ENCODE peak calls at places on chromosome 14, in ten cellular contexts. Z is tibial nerve, C is fibroblast of lung, Y is astrocyte, A is cardiac muscle cell, W is fibroblast of villous mesenchyme, G is lung, L is HFF-Myc, T is coronary artery, N is ascending aorta. V is an unnamed sample.

GRCh38 chr14:32984531-32984930 is 45.9 kb downstream of the NPAS3 start:
- DNase-seq in Z (no peak), C (no peak), Y (no peak), A (no peak), W (no peak), G (no peak), L (no peak), T (no peak), N (no peak), V (no peak)

GRCh38 chr14:58739674-58740073 is 101.9 kb downstream of the DACT1 start:
- DNase-seq in Z (no peak), C (no peak), Y (no peak), A (no peak), W (no peak), G (no peak), L (no peak), T (no peak), N (no peak), V (no peak)

GRCh38 chr14:71675902-71676291 is 256.3 kb upstream of the RGS6 start:
- DNase-seq in Z (no peak), C (no peak), Y (no peak), A (no peak), W (no peak), G (no peak), L (no peak), T (no peak), N (no peak), V (no peak)

GRCh38 chr14:64391986-64392385 is 3.8 kb downstream of the MTHFD1 start:
- DNase-seq in Z (no peak), C (no peak), Y (no peak), A (no peak), W (no peak), G (no peak), L (no peak), T (no peak), N (no peak), V (no peak)

GRCh38 chr14:64774272-64774671 is 70.0 kb downstream of the PLEKHG3 start:
- DNase-seq in Z (no peak), C (no peak), Y (no peak), A (no peak), W (no peak), G (no peak), L (no peak), T (no peak), N (no peak), V (no peak)

GRCh38 chr14:97655169-97655948 is 858.2 kb downstream of the VRK1 start:
- DNase-seq in Z (no peak), C (no peak), Y (no peak), A (no peak), W (no peak), G (no peak), L (no peak), T (no peak), N (no peak), V (no peak)

GRCh38 chr14:93137864-93138263 is 22.1 kb upstream of the ITPK1 start:
- DNase-seq in Z (no peak), C (peak; percentile 25), Y (no peak), A (peak; percentile 46), W (peak; percentile 39), G (peak; percentile 61), L (no peak), T (no peak), N (no peak), V (peak; percentile 34)

GRCh38 chr14:44803239-44803905 is 158.4 kb downstream of the KLHL28 start:
- DNase-seq in Z (no peak), C (peak; percentile 71), Y (peak; percentile 30), A (peak; percentile 87), W (peak; percentile 65), G (no peak), L (peak; percentile 22), T (no peak), N (no peak), V (peak; percentile 77)

GRCh38 chr14:68556253-68556652 is 236.6 kb downstream of the ZFP36L1 start:
- DNase-seq in Z (no peak), C (no peak), Y (no peak), A (no peak), W (no peak), G (no peak), L (no peak), T (no peak), N (no peak), V (no peak)

GRCh38 chr14:21087294-21088091 is 11.0 kb downstream of the ZNF219 start:
- DNase-seq in Z (no peak), C (peak; percentile 96), Y (peak; percentile 93), A (peak; percentile 94), W (peak; percentile 62), G (no peak), L (peak; percentile 90), T (no peak), N (no peak), V (peak; percentile 98)

GRCh38 chr14:93045211-93045674 is 70.5 kb downstream of the ITPK1 start:
- DNase-seq in Z (no peak), C (no peak), Y (no peak), A (no peak), W (peak; percentile 18), G (no peak), L (no peak), T (no peak), N (no peak), V (peak; percentile 25)

GRCh38 chr14:99587463-99588278 is 16.3 kb downstream of the CCDC85C start:
- DNase-seq in Z (no peak), C (no peak), Y (no peak), A (no peak), W (no peak), G (no peak), L (no peak), T (no peak), N (no peak), V (no peak)

GRCh38 chr14:105947599-105947998 is 421.2 kb downstream of the TMEM121 start:
- DNase-seq in Z (no peak), C (no peak), Y (no peak), A (no peak), W (no peak), G (peak; percentile 29), L (no peak), T (no peak), N (no peak), V (no peak)

GRCh38 chr14:45492876-45493275 is 239.9 kb upstream of the MIS18BP1 start:
- DNase-seq in Z (no peak), C (no peak), Y (no peak), A (no peak), W (no peak), G (no peak), L (no peak), T (no peak), N (no peak), V (no peak)

GRCh38 chr14:60647837-60648168 is 1.5 kb downstream of the SIX1 start:
- DNase-seq in Z (no peak), C (no peak), Y (no peak), A (no peak), W (no peak), G (no peak), L (no peak), T (no peak), N (no peak), V (no peak)
- H3K4me3 ChIP-seq in Z (peak overlapping the region; percentile 35), C (peak overlapping the region; percentile 61), Y (peak overlapping the region; percentile 69), A (peak overlapping the region; percentile 13), W (peak overlapping the region; percentile 55), G (no peak overlapping the region), L (peak overlapping the region; percentile 69), T (peak overlapping the region; percentile 73), N (peak overlapping the region; percentile 71), V (peak overlapping the region; percentile 84)

DNA sequence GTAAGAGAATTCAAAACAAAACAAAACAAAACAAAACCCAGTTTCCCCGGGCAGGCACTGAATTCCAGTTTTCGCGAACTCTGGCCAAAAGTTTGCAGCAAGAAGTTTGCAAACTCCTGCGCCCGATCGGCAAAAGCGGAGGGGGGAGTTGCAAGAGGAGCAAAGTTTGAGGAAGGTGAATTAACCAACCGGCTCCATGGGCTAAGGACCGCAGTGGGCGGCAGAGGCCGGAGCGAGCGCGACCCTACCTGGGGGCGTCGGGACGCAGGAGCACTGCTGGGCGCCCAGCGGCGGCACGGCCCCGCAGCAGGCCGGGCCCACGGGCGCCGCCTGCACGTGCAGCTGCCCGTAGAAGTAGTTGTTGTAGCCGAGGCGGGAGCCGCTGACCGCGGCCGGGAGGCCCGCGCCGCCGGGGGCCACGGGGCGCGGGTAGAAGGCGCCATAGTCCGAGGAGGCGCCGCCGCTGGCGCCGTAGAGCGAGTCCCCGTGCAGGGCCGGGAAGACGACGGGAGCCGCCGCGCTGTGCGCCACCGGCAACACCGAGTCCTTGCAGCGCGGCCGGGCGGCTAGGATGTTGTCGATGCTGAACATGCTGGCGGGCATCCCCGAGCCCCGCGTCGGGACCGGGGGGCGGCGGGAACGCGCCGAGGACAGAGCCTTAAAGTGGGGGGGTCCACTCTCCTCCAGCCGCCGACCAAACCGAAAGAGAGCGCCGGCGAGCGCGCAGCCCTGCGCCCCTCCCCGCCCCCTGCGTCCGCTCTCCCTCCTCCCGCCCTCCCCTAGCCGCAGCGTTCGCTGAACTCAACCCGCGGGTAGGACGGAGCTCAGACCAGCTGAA is at the start of gene GSC:
- DNase-seq in Z (no peak), C (no peak), Y (peak; percentile 15), A (peak; percentile 57), W (peak; percentile 14), G (no peak), L (no peak), T (no peak), N (no peak), V (no peak)
- TF ChIP-seq CTCF in Z (peak; percentile 6), C (no peak), Y (no peak), A (no peak), W (no peak), G (no peak), L (no peak), T (no peak), N (no peak), V (no peak)

GRCh38 chr14:49017451-49017850 is 568.7 kb downstream of the RPS29 start:
- DNase-seq in Z (no peak), C (no peak), Y (no peak), A (no peak), W (no peak), G (no peak), L (no peak), T (no peak), N (no peak), V (no peak)

DNA sequence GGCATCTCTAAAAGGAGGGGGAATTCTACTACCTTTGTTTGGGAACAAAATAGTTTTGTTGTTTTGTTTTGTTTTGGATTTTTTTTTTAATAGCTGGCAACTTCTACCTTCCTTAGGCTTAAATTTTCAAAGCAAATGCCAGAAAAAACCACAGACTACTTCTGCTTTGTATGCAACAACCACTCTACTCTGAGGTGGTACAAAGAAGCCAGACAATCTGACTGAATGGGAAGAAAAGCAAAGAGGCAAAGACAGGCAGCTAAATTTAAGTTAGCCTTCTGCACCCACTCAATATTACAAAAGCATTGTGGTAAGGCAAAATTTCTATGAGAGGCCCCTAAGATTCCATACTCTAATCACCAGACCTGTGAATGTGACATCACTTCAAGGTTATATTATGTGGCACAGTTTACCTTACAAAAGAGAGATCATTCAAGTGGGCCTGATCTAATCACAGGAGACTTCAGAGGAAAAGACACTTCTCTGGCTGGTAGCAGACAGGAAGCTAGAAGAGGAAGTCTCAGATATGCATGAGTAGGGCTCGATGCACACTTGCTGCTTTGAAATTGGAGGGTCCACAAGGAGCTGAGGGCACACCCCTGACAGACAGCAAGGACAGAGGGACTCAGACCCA is 566.6 kb downstream of the RPS29 start:
- DNase-seq in Z (no peak), C (no peak), Y (no peak), A (no peak), W (no peak), G (no peak), L (no peak), T (no peak), N (no peak), V (no peak)
- H3K4me3 ChIP-seq in Z (no peak overlapping the region), C (no peak overlapping the region), Y (no peak overlapping the region), A (no peak overlapping the region), W (no peak overlapping the region), G (no peak overlapping the region), L (no peak overlapping the region), T (no peak overlapping the region), N (no peak overlapping the region), V (no peak overlapping the region)

GRCh38 chr14:54920052-54920451 is 17.4 kb upstream of the GCH1 start:
- DNase-seq in Z (no peak), C (no peak), Y (no peak), A (no peak), W (no peak), G (no peak), L (no peak), T (no peak), N (no peak), V (no peak)
- TF ChIP-seq CTCF in Z (no peak), C (no peak), Y (no peak), A (no peak), W (no peak), G (no peak), L (no peak), T (no peak), N (no peak), V (no peak)

V was measured in choroid plexus epithelial cell.